ENCODE peak calls at places on chromosome 15, in six cellular contexts. J is activated CD8-positive, alpha-beta memory T cell treated with anti-CD3 and anti-CD28 coated beads for 1 hour; G is fibroblast of mammary gland; N is effector CD4-positive, alpha-beta T cell; W is T-helper 17 cell; A is CD8-positive, alpha-beta T cell. H is an unnamed sample.

GRCh38 chr15:45714501-45715488 is 80.0 kb downstream of the SQOR start:
- DNase-seq in J (no peak), G (peak; percentile 79), N (peak; percentile 14), W (peak; percentile 15), A (peak; percentile 3), H (peak; percentile 20)

GRCh38 chr15:73560501-73561117 is 72.6 kb downstream of the NPTN start:
- DNase-seq in J (no peak), G (peak; percentile 84), N (no peak), W (no peak), A (no peak), H (peak; percentile 20)

GRCh38 chr15:64761156-64761555 is 14.2 kb downstream of the RBPMS2 start:
- DNase-seq in J (no peak), G (no peak), N (no peak), W (no peak), A (no peak), H (no peak)

GRCh38 chr15:40358492-40359353 is 704 bp downstream of the DISP2 start:
- DNase-seq in J (no peak), G (no peak), N (no peak), W (no peak), A (no peak), H (no peak)

GRCh38 chr15:67784057-67784781 is 41.1 kb upstream of the SKOR1 start:
- DNase-seq in J (no peak), G (no peak), N (no peak), W (no peak), A (no peak), H (no peak)

GRCh38 chr15:63198315-63198714 is 8.9 kb downstream of the RAB8B start:
- DNase-seq in J (no peak), G (no peak), N (no peak), W (no peak), A (no peak), H (no peak)

GRCh38 chr15:52737720-52738119 is 52.4 kb downstream of the ONECUT1 start:
- DNase-seq in J (no peak), G (peak; percentile 52), N (no peak), W (no peak), A (no peak), H (no peak)

GRCh38 chr15:37204698-37205097 is 104.3 kb upstream of the MEIS2 start:
- DNase-seq in J (no peak), G (peak; percentile 21), N (no peak), W (no peak), A (no peak), H (no peak)

GRCh38 chr15:57327985-57328471 is 48.3 kb upstream of the CGNL1 start:
- DNase-seq in J (no peak), G (peak; percentile 99), N (no peak), W (no peak), A (no peak), H (no peak)

GRCh38 chr15:101358895-101359294 is 63.8 kb upstream of the SNRPA1 start:
- DNase-seq in J (no peak), G (no peak), N (no peak), W (no peak), A (no peak), H (no peak)

H was measured in Caki2.